ENCODE peak calls at places on chromosomes 4 and X, in five cellular contexts. S is stimulated activated CD8-positive, alpha-beta memory T cell treated with anti-CD3 and anti-CD28 coated beads, Interleukin-15, amount 100 ng/mL, for 24 hours; M is NCI-H2171; L is breast epithelium; J is activated CD4-positive, alpha-beta T cell treated with anti-CD3 and anti-CD28 coated beads for 24 hours. R is an unnamed sample.

GRCh38 chr4:148196168-148196567 is 246.0 kb downstream of the NR3C2 start:
- DNase-seq in J (no peak), L (no peak), S (no peak), M (no peak), R (no peak)

GRCh38 chr4:182927505-182927904 is 10.3 kb upstream of the DCTD start:
- DNase-seq in L (no peak), S (no peak), M (no peak), J (no peak), R (no peak)

GRCh38 chr4:2940267-2941137 is 22.7 kb downstream of the NOP14 start:
- DNase-seq in S (no peak), M (no peak), J (no peak), L (peak; percentile 15), R (peak; percentile 0)

GRCh38 chrX:54301516-54301915 is 56.3 kb downstream of the WNK3 start:
- DNase-seq in S (no peak), L (no peak), J (no peak), M (no peak), R (no peak)

GRCh38 chrX:148541461-148541983 is 41.1 kb downstream of the AFF2 start:
- DNase-seq in M (no peak), L (no peak), S (no peak), J (no peak), R (no peak)

GRCh38 chrX:46814966-46815365 is 21.9 kb upstream of the RP2 start:
- DNase-seq in S (no peak), J (no peak), M (no peak), L (no peak), R (no peak)

GRCh38 chr4:143358923-143359694 is 22.4 kb downstream of the GAB1 start:
- DNase-seq in L (peak; percentile 37), M (no peak), J (no peak), S (no peak), R (no peak)

GRCh38 chrX:68238568-68238967 is 194.7 kb downstream of the OPHN1 start:
- DNase-seq in L (no peak), J (no peak), S (no peak), M (no peak), R (no peak)

GRCh38 chr4:19961092-19961491 is 290.6 kb upstream of the SLIT2 start:
- DNase-seq in J (no peak), M (no peak), S (no peak), L (no peak), R (no peak)